ENCODE peak calls at places on chromosome 1, in four cellular contexts. Q, E, N and F are unnamed samples.

GRCh38 chr1:32393832-32394140 is 455 bp downstream of the BSDC1 start:
- DNase-seq in Q (no peak), N (no peak), E (peak), F (no peak)

GRCh38 chr1:18581420-18581880 is 49.2 kb upstream of the PAX7 start:
- DNase-seq in E (peak), Q (no peak), N (no peak), F (no peak)

GRCh38 chr1:156525856-156526479 is 25.4 kb upstream of the MEF2D start:
- DNase-seq in N (no peak), E (no peak), Q (no peak), F (peak)

GRCh38 chr1:246020231-246020954 is 486.7 kb downstream of the SMYD3 start:
- DNase-seq in Q (no peak), N (peak), E (no peak), F (no peak)

GRCh38 chr1:21042920-21043605 is 133.6 kb downstream of the EIF4G3 start:
- DNase-seq in Q (no peak), E (no peak), N (peak), F (no peak)

GRCh38 chr1:29498126-29499100 is 262.1 kb downstream of the PTPRU start:
- DNase-seq in N (no peak), E (peak), Q (no peak), F (no peak)

GRCh38 chr1:215824245-215824644 is 257.1 kb downstream of the KCTD3 start:
- DNase-seq in N (no peak), E (no peak), Q (no peak), F (no peak)

GRCh38 chr1:32464716-32465540 is at the start of gene ZBTB8B:
- DNase-seq in E (peak), Q (peak), N (peak), F (peak)

GRCh38 chr1:83104558-83104957 is 894.4 kb downstream of the TTLL7 start:
- DNase-seq in E (no peak), Q (no peak), N (no peak), F (no peak)

GRCh38 chr1:79460773-79461436 is 454.4 kb upstream of the ADGRL4 start:
- DNase-seq in N (no peak), E (no peak), Q (no peak), F (no peak)

GRCh38 chr1:200258447-200259375 is 151.1 kb downstream of the ZNF281 start:
- DNase-seq in N (peak), E (peak), Q (no peak), F (no peak)
- TF ChIP-seq CTCF in N (peak), E (peak), Q (peak), F (peak)

GRCh38 chr1:27973771-27974452 is 14.1 kb downstream of the XKR8 start:
- DNase-seq in E (no peak), N (no peak), Q (no peak), F (no peak)

GRCh38 chr1:27979151-27979858 is 19.5 kb downstream of the XKR8 start:
- DNase-seq in Q (no peak), N (peak), E (peak), F (no peak)

GRCh38 chr1:27981146-27981545 is 21.4 kb downstream of the XKR8 start:
- DNase-seq in Q (no peak), E (no peak), N (no peak), F (no peak)

GRCh38 chr1:27980216-27980820 is 20.5 kb downstream of the XKR8 start:
- DNase-seq in N (no peak), E (no peak), Q (no peak), F (no peak)

GRCh38 chr1:27979859-27980201 is 20.1 kb downstream of the XKR8 start:
- DNase-seq in Q (no peak), N (no peak), E (no peak), F (no peak)
- TF ChIP-seq CTCF in Q (no peak), N (no peak), E (no peak), F (peak)

GRCh38 chr1:153962088-153963029 is 978 bp downstream of the SLC39A1 start:
- DNase-seq in N (peak), Q (no peak), E (peak), F (no peak)
- TF ChIP-seq CTCF in N (no peak), Q (no peak), E (no peak), F (no peak)

GRCh38 chr1:171566467-171566866 is 55.6 kb upstream of the MYOCOS start:
- DNase-seq in E (no peak), Q (no peak), N (no peak), F (no peak)
- TF ChIP-seq CTCF in E (no peak), Q (no peak), N (no peak), F (peak)

DNA sequence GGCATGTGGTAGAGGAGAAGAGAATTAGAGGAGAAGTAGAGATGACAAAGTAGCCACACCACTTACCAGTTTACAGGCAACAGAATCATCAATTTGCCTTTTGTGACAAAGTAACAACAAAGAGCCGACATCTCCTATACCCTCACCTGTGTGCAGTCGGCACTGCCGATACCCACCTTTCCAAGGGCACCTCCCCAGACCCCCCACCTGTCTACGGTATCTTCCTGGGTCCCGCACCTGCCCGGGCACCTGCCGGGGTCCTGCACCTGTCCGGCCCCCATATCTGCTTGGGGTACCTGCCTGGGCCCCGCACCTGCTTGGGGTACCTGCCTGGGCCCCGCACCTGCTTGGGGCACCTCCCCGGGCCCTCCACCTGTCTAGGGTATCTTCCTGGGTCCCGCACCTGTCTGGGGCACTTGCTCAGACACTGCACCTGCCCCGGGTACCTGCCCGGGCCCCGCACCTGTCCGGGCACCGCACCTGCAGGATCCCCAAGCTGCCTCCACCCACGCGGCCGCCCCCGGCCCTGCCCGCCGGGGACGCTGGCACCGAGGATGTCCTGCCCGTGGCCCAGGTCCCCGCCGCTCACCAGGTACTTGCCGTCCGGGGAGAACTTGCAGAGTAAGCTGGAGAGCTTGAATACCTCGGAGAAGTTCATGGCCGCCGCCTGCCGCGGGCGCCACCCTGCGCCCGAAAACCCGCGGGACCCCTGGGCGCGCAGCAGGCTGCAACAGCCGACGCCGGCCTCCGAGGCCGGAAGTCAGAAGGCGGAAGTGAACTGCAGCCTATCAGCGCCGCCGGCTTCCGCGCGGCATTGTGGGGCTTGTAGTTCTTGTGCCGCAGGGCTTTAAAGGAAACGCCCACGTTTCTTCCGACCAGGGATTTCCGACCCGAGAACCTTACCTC is at the start of gene WRAP73:
- DNase-seq in Q (peak), N (peak), E (peak), F (peak)
- TF ChIP-seq CTCF in Q (no peak), N (peak), E (peak), F (peak)

DNA sequence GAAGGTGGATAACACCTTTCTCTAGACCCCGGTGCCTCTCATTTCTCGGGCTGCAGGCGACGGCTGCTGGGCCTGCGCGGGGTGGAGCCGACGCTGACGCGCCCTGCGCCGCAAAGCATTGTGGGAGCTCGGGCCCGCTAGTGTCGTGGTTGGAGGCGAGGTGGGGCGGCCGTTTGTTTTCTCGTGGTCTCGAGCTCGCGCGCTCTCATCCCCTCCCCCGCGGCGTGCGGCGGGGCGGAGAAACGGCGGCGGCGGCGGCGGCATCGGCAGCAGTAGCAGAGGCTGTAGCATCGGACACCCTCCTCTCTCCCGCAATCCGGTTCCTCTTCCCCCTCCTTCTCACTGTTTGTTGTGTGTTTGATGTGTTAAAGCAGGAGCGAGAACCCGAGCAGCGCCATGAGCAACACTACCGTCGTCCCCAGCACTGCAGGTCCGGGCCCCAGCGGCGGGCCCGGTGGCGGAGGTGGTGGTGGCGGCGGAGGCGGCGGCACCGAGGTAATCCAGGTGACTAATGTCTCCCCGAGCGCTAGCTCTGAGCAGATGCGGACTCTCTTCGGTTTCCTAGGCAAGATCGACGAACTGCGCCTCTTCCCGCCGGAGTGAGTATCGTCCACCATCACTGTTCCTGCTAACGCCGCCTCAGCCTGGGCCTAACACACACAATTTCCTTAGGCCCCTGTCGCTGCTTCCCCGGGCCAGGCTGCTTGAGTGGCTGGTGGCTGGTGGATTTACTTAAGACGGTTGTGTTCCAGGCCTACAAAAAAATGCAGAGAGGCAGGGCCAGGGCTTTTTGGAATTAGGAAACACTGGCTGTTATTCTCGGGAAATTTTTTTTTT is at the start of gene SRSF11:
- DNase-seq in E (peak), Q (peak), N (peak), F (peak)
- TF ChIP-seq CTCF in E (no peak), Q (no peak), N (peak), F (peak)

GRCh38 chr1:240608707-240609106 is 3.2 kb downstream of the GREM2 start:
- DNase-seq in E (peak), N (no peak), Q (no peak), F (no peak)
- TF ChIP-seq CTCF in E (peak), N (peak), Q (no peak), F (peak)

DNA sequence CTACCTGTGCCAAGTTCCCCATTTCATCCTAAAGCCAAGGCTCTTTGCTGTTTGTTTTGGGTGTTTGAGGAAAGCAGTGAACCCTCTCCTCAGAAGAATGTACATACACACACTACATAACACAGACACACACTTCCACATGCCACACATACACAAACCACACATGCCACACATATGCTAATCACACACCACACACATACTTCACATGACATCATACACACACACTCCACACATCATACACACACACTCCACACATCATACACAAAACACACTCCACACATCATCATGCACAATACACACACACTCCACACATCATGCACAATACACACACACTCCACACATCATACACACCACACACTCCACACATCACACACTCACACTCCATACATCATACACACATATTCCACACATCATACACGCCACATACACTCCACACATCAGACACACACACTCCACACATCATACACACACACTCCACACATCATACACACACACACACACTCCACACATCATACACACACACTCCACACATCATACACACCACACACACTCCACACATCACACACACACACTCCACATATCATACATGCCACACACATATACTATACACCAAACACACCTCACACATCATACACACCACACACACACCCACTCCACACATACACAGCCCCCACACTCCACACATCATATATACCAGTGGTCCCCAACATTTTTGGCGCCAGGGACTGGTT is 22.7 kb upstream of the ZNF436 start:
- DNase-seq in N (no peak), Q (no peak), E (no peak), F (no peak)
- TF ChIP-seq CTCF in N (no peak), Q (no peak), E (no peak), F (no peak)